ENCODE peak calls at places on chromosome 2, in nine cellular contexts. O, T, P, M, V, J, U, R and A are unnamed samples.

GRCh38 chr2:232323328-232323650 is 55.3 kb upstream of the ALPP start:
- DNase-seq in O (no peak), T (no peak), P (no peak), M (no peak), V (no peak), J (no peak), U (no peak), R (no peak), A (no peak)

GRCh38 chr2:100197643-100198153 is 55.3 kb upstream of the AFF3 start:
- DNase-seq in O (no peak), T (no peak), P (no peak), M (no peak), V (no peak), J (peak; percentile 50), U (peak; percentile 68), R (no peak), A (peak; percentile 75)

GRCh38 chr2:12202702-12203101 is 456.3 kb downstream of the LPIN1 start:
- DNase-seq in O (no peak), T (no peak), P (no peak), M (no peak), V (no peak), J (peak; percentile 12), U (no peak), R (no peak), A (peak; percentile 28)

GRCh38 chr2:26235089-26235488 is 9.3 kb downstream of the HADHA start:
- DNase-seq in O (no peak), T (no peak), P (no peak), M (no peak), V (no peak), J (no peak), U (no peak), R (no peak), A (no peak)

GRCh38 chr2:111694690-111695089 is 189.3 kb downstream of the ANAPC1 start:
- DNase-seq in O (no peak), T (no peak), P (no peak), M (peak; percentile 72), V (no peak), J (peak; percentile 82), U (no peak), R (no peak), A (no peak)

GRCh38 chr2:149773006-149773405 is 185.4 kb upstream of the MMADHC start:
- DNase-seq in O (no peak), T (no peak), P (no peak), M (no peak), V (no peak), J (no peak), U (no peak), R (no peak), A (no peak)

GRCh38 chr2:107809835-107810234 is 16.9 kb upstream of the RGPD4 start:
- DNase-seq in O (peak; percentile 39), T (no peak), P (no peak), M (no peak), V (no peak), J (no peak), U (no peak), R (no peak), A (no peak)

GRCh38 chr2:178258916-178259315 is 64.6 kb downstream of the OSBPL6 start:
- DNase-seq in O (no peak), T (no peak), P (no peak), M (peak; percentile 47), V (no peak), J (peak; percentile 42), U (no peak), R (no peak), A (no peak)

GRCh38 chr2:109459485-109459884 is 154.3 kb downstream of the SEPTIN10 start:
- DNase-seq in O (no peak), T (no peak), P (no peak), M (no peak), V (no peak), J (no peak), U (no peak), R (peak; percentile 30), A (no peak)

GRCh38 chr2:213792045-213792444 is 507.8 kb downstream of the SPAG16 start:
- DNase-seq in O (no peak), T (no peak), P (no peak), M (no peak), V (no peak), J (no peak), U (no peak), R (no peak), A (no peak)

GRCh38 chr2:46690825-46691224 is 211.5 kb downstream of the TMEM247 start:
- DNase-seq in O (no peak), T (no peak), P (no peak), M (peak; percentile 59), V (no peak), J (peak; percentile 93), U (no peak), R (no peak), A (no peak)

GRCh38 chr2:8680931-8681760 is 710 bp upstream of the ID2 start:
- DNase-seq in O (peak; percentile 98), T (no peak), P (peak; percentile 75), M (peak; percentile 73), V (peak; percentile 91), J (peak; percentile 81), U (peak; percentile 80), R (peak; percentile 83), A (peak; percentile 53)

GRCh38 chr2:215929602-215930335 is 83.6 kb downstream of the MREG start:
- DNase-seq in O (no peak), T (no peak), P (no peak), M (peak; percentile 33), V (no peak), J (no peak), U (no peak), R (no peak), A (no peak)

GRCh38 chr2:125837108-125837507 is 818.9 kb upstream of the GYPC start:
- DNase-seq in O (no peak), T (no peak), P (no peak), M (no peak), V (no peak), J (no peak), U (peak; percentile 66), R (no peak), A (no peak)

GRCh38 chr2:108909275-108909823 is 79.7 kb downstream of the EDAR start:
- DNase-seq in O (no peak), T (no peak), P (no peak), M (no peak), V (no peak), J (no peak), U (no peak), R (no peak), A (no peak)

GRCh38 chr2:196268022-196268421 is 96.6 kb upstream of the STK17B start:
- DNase-seq in O (no peak), T (no peak), P (no peak), M (no peak), V (no peak), J (no peak), U (no peak), R (no peak), A (no peak)